ENCODE peak calls at places on chromosomes 4 and X, in seven cellular contexts. G, Q, A, E, L, N and F are unnamed samples.

GRCh38 chr4:78204176-78204575 is 147.1 kb downstream of the FRAS1 start:
- DNase-seq in G (no peak), Q (no peak), A (no peak), E (no peak), L (no peak), N (no peak), F (no peak)

GRCh38 chrX:74925210-74926088 is at the start of gene NEXMIF:
- DNase-seq in G (no peak), Q (peak), A (no peak), E (no peak), L (peak), N (no peak), F (no peak)

GRCh38 chr4:145179201-145179860 is 1.1 kb downstream of the OTUD4 start:
- DNase-seq in G (peak), Q (peak), A (peak), E (no peak), L (peak), N (no peak), F (peak)

GRCh38 chrX:24961809-24962208 is 54.0 kb downstream of the ARX start:
- DNase-seq in G (no peak), Q (no peak), A (no peak), E (no peak), L (no peak), N (no peak), F (no peak)

GRCh38 chrX:51144828-51145442 is 187.7 kb upstream of the NUDT10 start:
- DNase-seq in G (peak), Q (peak), A (no peak), E (no peak), L (peak), N (no peak), F (no peak)

GRCh38 chr4:155738548-155738947 is 20.3 kb upstream of the GUCY1B1 start:
- DNase-seq in G (peak), Q (peak), A (no peak), E (no peak), L (no peak), N (no peak), F (no peak)

GRCh38 chr4:7701866-7702649 is 237.6 kb downstream of the AFAP1 start:
- DNase-seq in G (no peak), Q (no peak), A (no peak), E (no peak), L (no peak), N (no peak), F (no peak)

GRCh38 chrX:37666516-37666915 is 19.1 kb upstream of the XK start:
- DNase-seq in G (no peak), Q (peak), A (no peak), E (peak), L (no peak), N (no peak), F (no peak)

GRCh38 chr4:74738756-74739155 is 55.6 kb downstream of the BTC start:
- DNase-seq in G (peak), Q (no peak), A (no peak), E (no peak), L (no peak), N (peak), F (no peak)

GRCh38 chr4:106627071-106627470 is 258.5 kb upstream of the GIMD1 start:
- DNase-seq in G (peak), Q (no peak), A (no peak), E (peak), L (no peak), N (no peak), F (no peak)

GRCh38 chr4:183422962-183423653 is 21.3 kb upstream of the CDKN2AIP start:
- DNase-seq in G (peak), Q (peak), A (no peak), E (peak), L (no peak), N (no peak), F (no peak)

GRCh38 chrX:71545364-71545763 is 12.5 kb downstream of the OGT start:
- DNase-seq in G (no peak), Q (no peak), A (no peak), E (no peak), L (no peak), N (no peak), F (no peak)

GRCh38 chrX:3697701-3698279 is 15.7 kb downstream of the PRKX start:
- DNase-seq in G (peak), Q (peak), A (peak), E (peak), L (peak), N (no peak), F (peak)

GRCh38 chr4:176193898-176194297 is 1.5 kb downstream of the SPATA4 start:
- DNase-seq in G (peak), Q (peak), A (no peak), E (no peak), L (no peak), N (no peak), F (no peak)